ENCODE peak calls at places on chromosomes 13 and 19, in four cellular contexts. V, G, I and B are unnamed samples.

GRCh38 chr13:48278806-48279205 is 24.7 kb upstream of the RB1 start:
- DNase-seq in G (no peak), I (no peak), V (no peak), B (no peak)

GRCh38 chr19:33780746-33781145 is 15.9 kb upstream of the KCTD15 start:
- DNase-seq in G (no peak), I (no peak), V (no peak), B (no peak)

GRCh38 chr19:39405261-39405912 is 1.3 kb upstream of the ZFP36 start:
- DNase-seq in V (no peak), I (no peak), G (no peak), B (no peak)

GRCh38 chr19:3723883-3724282 is 15.7 kb downstream of the TJP3 start:
- DNase-seq in V (no peak), I (no peak), G (no peak), B (no peak)

GRCh38 chr19:3555653-3556422 is 1.5 kb downstream of the MFSD12 start:
- DNase-seq in V (peak), G (no peak), I (no peak), B (no peak)

GRCh38 chr19:16893686-16893990 is 4.8 kb downstream of the F2RL3 start:
- DNase-seq in V (no peak), G (no peak), I (peak), B (no peak)

GRCh38 chr19:37926711-37927110 is 19.7 kb downstream of the SIPA1L3 start:
- DNase-seq in G (no peak), I (no peak), V (no peak), B (no peak)

GRCh38 chr13:91592050-91593014 is 193.9 kb downstream of the GPC5 start:
- DNase-seq in V (no peak), I (no peak), G (no peak), B (no peak)

GRCh38 chr19:1672038-1672768 is 19.8 kb upstream of the TCF3 start:
- DNase-seq in I (peak), G (no peak), V (peak), B (peak)

GRCh38 chr19:30070198-30070969 is 128.3 kb downstream of the URI1 start:
- DNase-seq in V (no peak), I (no peak), G (no peak), B (no peak)

GRCh38 chr19:34985249-34986022 is 14.7 kb upstream of the GRAMD1A start:
- DNase-seq in V (no peak), G (no peak), I (no peak), B (peak)

GRCh38 chr13:50911051-50911690 is 1.6 kb downstream of the RNASEH2B start:
- DNase-seq in I (peak), G (peak), V (peak), B (no peak)

GRCh38 chr13:93628136-93628535 is 401.5 kb downstream of the GPC6 start:
- DNase-seq in G (no peak), V (peak), I (no peak), B (no peak)

GRCh38 chr19:7109678-7110289 is 40.3 kb downstream of the ZNF557 start:
- DNase-seq in I (no peak), V (no peak), G (peak), B (peak)

GRCh38 chr19:4581381-4582111 is 22.1 kb upstream of the SEMA6B start:
- DNase-seq in I (peak), V (peak), G (no peak), B (peak)

GRCh38 chr19:39362682-39363657 is 20.7 kb downstream of the SAMD4B start:
- DNase-seq in G (no peak), I (no peak), V (no peak), B (no peak)

GRCh38 chr19:38596057-38596981 is 21.4 kb downstream of the MAP4K1 start:
- DNase-seq in I (peak), V (peak), G (peak), B (peak)

GRCh38 chr19:42568006-42568405 is 26.7 kb downstream of the CEACAM8 start:
- DNase-seq in G (no peak), V (no peak), I (no peak), B (no peak)

GRCh38 chr13:37701972-37702371 is 103.4 kb upstream of the POSTN start:
- DNase-seq in V (no peak), I (no peak), G (no peak), B (no peak)

GRCh38 chr13:103517768-103518102 is 451.5 kb upstream of the SLC10A2 start:
- DNase-seq in I (no peak), V (no peak), G (no peak), B (no peak)

GRCh38 chr13:67139551-67139950 is 90.6 kb downstream of the PCDH9 start:
- DNase-seq in V (no peak), G (no peak), I (no peak), B (no peak)

DNA sequence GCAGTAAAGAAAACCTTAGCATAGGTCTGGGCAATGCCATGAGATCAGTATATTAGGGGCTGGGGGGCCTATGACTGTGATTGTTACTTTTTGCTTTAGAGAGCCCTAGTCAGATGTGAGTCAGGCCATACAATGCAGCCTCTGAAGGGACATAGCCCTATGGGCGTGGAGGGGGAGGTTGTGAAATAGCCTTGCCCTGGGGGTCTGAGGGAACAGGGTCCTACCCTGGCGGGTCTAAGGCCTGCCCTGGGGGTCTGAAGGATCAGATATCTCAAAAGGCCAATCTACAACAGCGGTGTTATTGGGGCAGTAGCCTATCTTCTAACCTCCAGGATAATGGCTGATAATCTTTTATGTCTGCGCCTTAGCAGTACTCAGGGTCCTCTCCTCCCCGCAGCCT is 13.8 kb upstream of the SLC1A5 start:
- DNase-seq in G (no peak), I (no peak), V (peak), B (no peak)
- TF ChIP-seq FOXJ3 in G (no peak), I (no peak), V (no peak), B (no peak)

GRCh38 chr19:18385675-18386542 is at the start of gene GDF15:
- DNase-seq in V (peak), G (peak), I (peak), B (peak)
- TF ChIP-seq FOXJ3 in V (no peak), G (peak), I (no peak), B (no peak)

GRCh38 chr19:6039541-6040225 is 61.7 kb upstream of the RANBP3 start:
- DNase-seq in G (no peak), V (no peak), I (no peak), B (no peak)
- TF ChIP-seq FOXJ3 in G (no peak), V (no peak), I (no peak), B (no peak)

DNA sequence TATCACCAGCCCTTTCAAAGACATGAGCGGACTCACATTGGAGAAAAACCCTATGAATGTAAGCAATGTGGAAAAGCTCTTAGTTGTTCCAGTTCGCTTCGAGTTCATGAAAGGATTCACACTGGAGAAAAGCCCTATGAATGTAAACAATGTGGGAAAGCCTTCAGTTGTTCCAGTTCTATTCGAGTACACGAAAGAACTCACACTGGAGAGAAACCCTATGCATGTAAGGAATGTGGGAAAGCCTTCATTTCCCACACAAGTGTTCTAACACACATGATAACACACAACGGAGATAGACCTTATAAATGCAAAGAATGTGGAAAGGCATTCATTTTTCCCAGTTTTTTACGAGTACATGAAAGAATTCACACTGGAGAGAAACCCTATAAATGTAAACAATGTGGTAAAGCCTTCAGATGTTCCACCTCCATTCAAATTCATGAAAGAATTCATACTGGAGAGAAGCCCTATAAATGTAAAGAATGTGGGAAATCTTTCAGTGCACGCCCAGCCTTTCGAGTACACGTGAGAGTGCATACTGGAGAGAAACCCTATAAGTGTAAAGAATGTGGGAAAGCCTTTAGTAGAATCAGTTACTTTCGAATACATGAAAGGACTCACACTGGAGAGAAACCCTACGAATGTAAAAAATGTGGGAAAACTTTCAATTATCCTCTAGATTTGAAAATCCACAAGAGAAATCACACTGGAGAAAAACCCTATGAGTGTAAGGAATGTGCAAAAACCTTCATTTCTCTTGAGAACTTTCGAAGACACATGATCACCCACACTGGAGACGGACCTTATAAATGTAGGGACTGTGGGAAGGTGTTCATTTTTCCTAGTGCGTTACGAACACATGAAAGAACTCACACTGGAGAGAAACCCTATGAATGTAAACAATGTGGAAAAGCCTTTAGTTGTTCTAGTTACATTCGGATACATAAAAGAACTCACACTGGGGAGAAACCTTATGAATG is 17.6 kb downstream of the ZNF791 start:
- DNase-seq in V (no peak), I (no peak), G (no peak), B (no peak)
- TF ChIP-seq FOXJ3 in V (no peak), I (no peak), G (no peak), B (no peak)